ENCODE peak calls at places on chromosomes 13 and 19, in four cellular contexts. One of them, this sample, is unnamed.
A peak's percentile ranks its signal among the peaks of the same experiment; 100 is the strongest.

GRCh38 chr19:19900124-19900523 is 622 bp upstream of the ZNF93 start:
- DNase-seq in OCI-LY7: no peak
- DNase-seq in ascending aorta: no peak
- DNase-seq in fibroblast of mammary gland: peak; percentile 79
- DNase-seq in this sample: peak; percentile 42

GRCh38 chr13:111940892-111941291 is 126.1 kb upstream of the SOX1 start:
- DNase-seq in OCI-LY7: no peak
- DNase-seq in ascending aorta: no peak
- DNase-seq in fibroblast of mammary gland: no peak
- DNase-seq in this sample: no peak

GRCh38 chr19:12749938-12750521 is 1.6 kb upstream of the BEST2 start:
- DNase-seq in OCI-LY7: no peak
- DNase-seq in ascending aorta: no peak
- DNase-seq in fibroblast of mammary gland: peak; percentile 30
- DNase-seq in this sample: no peak

GRCh38 chr13:75830842-75831241 is 194.7 kb downstream of the LMO7 start:
- DNase-seq in OCI-LY7: no peak
- DNase-seq in ascending aorta: no peak
- DNase-seq in fibroblast of mammary gland: peak; percentile 80
- DNase-seq in this sample: no peak

GRCh38 chr19:43470288-43470687 is 4.9 kb upstream of the LYPD3 start:
- DNase-seq in OCI-LY7: no peak
- DNase-seq in ascending aorta: no peak
- DNase-seq in fibroblast of mammary gland: peak; percentile 69
- DNase-seq in this sample: peak; percentile 78

GRCh38 chr19:47445937-47446402 is 25.7 kb downstream of the SLC8A2 start:
- DNase-seq in OCI-LY7: peak; percentile 13
- DNase-seq in ascending aorta: no peak
- DNase-seq in fibroblast of mammary gland: no peak
- DNase-seq in this sample: peak; percentile 51

GRCh38 chr13:113559901-113560644 is 24.5 kb upstream of the TFDP1 start:
- DNase-seq in OCI-LY7: no peak
- DNase-seq in ascending aorta: peak; percentile 56
- DNase-seq in fibroblast of mammary gland: no peak
- DNase-seq in this sample: no peak

GRCh38 chr13:96020155-96020575 is 33.0 kb downstream of the UGGT2 start:
- DNase-seq in OCI-LY7: peak; percentile 14
- DNase-seq in ascending aorta: no peak
- DNase-seq in fibroblast of mammary gland: peak; percentile 73
- DNase-seq in this sample: peak; percentile 21

GRCh38 chr13:21901772-21902708 is 231.2 kb downstream of the FGF9 start:
- DNase-seq in OCI-LY7: no peak
- DNase-seq in ascending aorta: no peak
- DNase-seq in fibroblast of mammary gland: no peak
- DNase-seq in this sample: no peak

DNA sequence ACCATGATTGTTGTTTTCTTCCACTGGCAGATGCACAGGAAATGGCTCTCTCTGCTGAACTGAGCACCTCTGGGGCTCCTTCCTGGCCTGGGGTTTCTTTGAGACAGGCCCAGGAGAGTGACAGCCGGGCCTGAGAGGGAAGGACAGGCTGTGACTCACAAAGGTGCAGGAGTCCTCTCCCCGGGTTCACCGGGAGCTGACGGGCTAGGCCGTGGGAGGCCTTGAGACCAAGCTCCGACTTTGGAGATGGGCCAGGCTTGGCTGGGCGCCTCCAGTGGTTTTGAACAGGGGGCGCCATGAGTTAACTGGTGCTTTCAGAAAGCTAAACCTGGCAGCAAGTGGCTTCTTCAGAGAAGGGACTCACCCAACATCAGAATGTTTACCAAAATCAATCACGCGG is 143.4 kb downstream of the URI1 start:
- DNase-seq in OCI-LY7: peak; percentile 7
- DNase-seq in ascending aorta: no peak
- DNase-seq in fibroblast of mammary gland: no peak
- DNase-seq in this sample: peak; percentile 20
- TF ChIP-seq CTCF in OCI-LY7: peak; percentile 34
- TF ChIP-seq CTCF in ascending aorta: no peak
- TF ChIP-seq CTCF in fibroblast of mammary gland: no peak
- TF ChIP-seq CTCF in this sample: no peak

GRCh38 chr19:1469200-1469935 is 9.6 kb downstream of the C19orf25 start:
- DNase-seq in OCI-LY7: no peak
- DNase-seq in ascending aorta: no peak
- DNase-seq in fibroblast of mammary gland: no peak
- DNase-seq in this sample: peak; percentile 40

GRCh38 chr19:1469936-1470863 is 8.8 kb downstream of the C19orf25 start:
- DNase-seq in OCI-LY7: peak; percentile 58
- DNase-seq in ascending aorta: no peak
- DNase-seq in fibroblast of mammary gland: no peak
- DNase-seq in this sample: peak; percentile 79

GRCh38 chr19:1467228-1467511 is 11.8 kb downstream of the C19orf25 start:
- DNase-seq in OCI-LY7: no peak
- DNase-seq in ascending aorta: no peak
- DNase-seq in fibroblast of mammary gland: no peak
- DNase-seq in this sample: no peak

GRCh38 chr19:1467512-1468273 is 11.3 kb downstream of the C19orf25 start:
- DNase-seq in OCI-LY7: no peak
- DNase-seq in ascending aorta: no peak
- DNase-seq in fibroblast of mammary gland: no peak
- DNase-seq in this sample: no peak

DNA sequence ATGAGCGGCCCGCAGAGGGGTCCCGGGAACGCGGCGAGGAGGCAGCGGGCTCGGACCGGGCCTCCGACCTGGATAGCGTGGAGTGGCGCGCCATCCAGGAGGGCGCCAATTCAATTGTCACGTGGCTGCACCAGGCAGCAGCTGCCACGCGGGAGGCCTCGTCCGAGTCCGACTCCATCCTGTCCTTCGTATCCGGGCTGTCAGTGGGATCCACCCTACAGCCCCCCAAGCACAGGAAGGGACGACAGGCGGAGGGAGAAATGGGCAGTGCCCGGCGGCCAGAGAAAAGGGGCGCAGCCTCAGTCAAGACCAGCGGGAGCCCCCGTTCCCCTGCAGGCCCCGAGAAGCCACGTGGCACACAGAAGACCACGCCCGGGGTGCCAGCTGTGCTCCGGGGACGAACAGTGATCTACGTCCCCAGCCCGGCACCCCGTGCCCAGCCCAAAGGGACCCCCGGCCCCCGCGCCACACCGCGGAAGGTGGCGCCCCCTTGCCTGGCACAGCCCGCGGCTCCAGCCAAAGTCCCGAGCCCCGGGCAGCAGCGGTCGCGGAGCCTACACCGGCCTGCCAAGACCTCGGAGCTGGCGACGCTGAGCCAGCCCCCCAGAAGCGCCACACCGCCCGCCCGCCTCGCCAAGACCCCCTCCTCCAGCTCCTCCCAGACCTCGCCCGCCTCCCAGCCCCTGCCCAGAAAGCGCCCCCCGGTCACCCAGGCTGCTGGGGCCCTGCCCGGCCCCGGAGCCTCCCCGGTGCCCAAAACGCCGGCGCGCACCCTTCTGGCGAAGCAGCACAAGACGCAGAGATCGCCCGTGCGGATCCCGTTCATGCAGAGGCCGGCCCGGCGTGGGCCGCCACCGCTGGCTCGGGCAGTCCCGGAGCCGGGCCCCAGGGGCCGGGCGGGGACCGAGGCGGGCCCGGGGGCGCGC is 10.5 kb downstream of the C19orf25 start:
- DNase-seq in OCI-LY7: peak; percentile 29
- DNase-seq in ascending aorta: no peak
- DNase-seq in fibroblast of mammary gland: peak; percentile 49
- DNase-seq in this sample: peak; percentile 51
- TF ChIP-seq CTCF in OCI-LY7: peak; percentile 36
- TF ChIP-seq CTCF in ascending aorta: no peak
- TF ChIP-seq CTCF in fibroblast of mammary gland: no peak
- TF ChIP-seq CTCF in this sample: no peak

DNA sequence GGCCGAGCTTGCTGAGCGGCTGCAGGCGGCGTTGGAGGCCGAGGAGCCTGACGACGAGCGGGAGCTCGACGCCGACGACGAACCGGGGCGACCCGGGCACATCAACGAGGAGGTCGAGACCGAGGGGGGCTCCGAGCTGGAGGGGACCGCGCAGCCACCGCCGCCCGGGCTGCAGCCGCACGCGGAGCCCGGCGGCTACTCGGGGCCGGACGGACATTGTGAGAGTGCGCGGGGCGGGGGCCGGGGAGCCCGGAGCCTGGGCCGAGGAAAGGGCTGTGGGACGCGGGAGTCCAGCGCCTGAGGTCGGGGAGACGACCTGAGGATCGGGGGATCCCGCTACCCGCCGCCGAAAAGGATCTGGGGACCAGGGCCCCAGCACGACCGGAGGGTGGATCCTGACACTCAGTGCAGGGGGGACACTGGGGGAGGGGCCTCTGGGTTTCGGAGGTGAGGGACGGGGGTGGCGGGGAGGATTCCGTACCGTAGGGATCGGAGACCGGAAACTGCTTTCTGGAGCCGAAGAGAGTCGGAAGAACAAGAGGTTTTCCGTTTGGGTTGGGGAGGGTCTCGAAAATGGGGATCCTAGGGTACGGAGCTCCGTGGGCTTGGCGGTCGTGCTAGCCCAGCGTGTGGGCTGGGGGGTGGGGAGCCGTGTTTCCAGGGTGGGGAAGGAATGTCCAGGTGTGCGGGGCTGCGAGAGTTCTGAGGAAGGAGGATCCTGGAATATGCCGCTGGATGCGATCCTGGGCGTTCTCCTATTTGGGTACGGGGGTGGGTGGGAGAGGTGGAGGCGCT is 606 bp downstream of the HNRNPUL1 start:
- DNase-seq in OCI-LY7: peak; percentile 64
- DNase-seq in ascending aorta: peak; percentile 70
- DNase-seq in fibroblast of mammary gland: peak; percentile 39
- DNase-seq in this sample: peak; percentile 75
- TF ChIP-seq CTCF in OCI-LY7: no peak
- TF ChIP-seq CTCF in ascending aorta: no peak
- TF ChIP-seq CTCF in fibroblast of mammary gland: no peak
- TF ChIP-seq CTCF in this sample: no peak

GRCh38 chr13:91308299-91308698 is 39.2 kb upstream of the MIR17HG start:
- DNase-seq in OCI-LY7: peak; percentile 62
- DNase-seq in ascending aorta: no peak
- DNase-seq in fibroblast of mammary gland: no peak
- DNase-seq in this sample: no peak
- TF ChIP-seq CTCF in OCI-LY7: no peak
- TF ChIP-seq CTCF in ascending aorta: no peak
- TF ChIP-seq CTCF in fibroblast of mammary gland: no peak
- TF ChIP-seq CTCF in this sample: peak; percentile 7

GRCh38 chr13:25252229-25252628 is 35.1 kb downstream of the MTMR6 start:
- DNase-seq in OCI-LY7: no peak
- DNase-seq in ascending aorta: no peak
- DNase-seq in fibroblast of mammary gland: no peak
- DNase-seq in this sample: no peak

GRCh38 chr13:25252770-25253169 is 34.5 kb downstream of the MTMR6 start:
- DNase-seq in OCI-LY7: no peak
- DNase-seq in ascending aorta: no peak
- DNase-seq in fibroblast of mammary gland: no peak
- DNase-seq in this sample: no peak

GRCh38 chr13:25248071-25248470 is 39.2 kb downstream of the MTMR6 start:
- DNase-seq in OCI-LY7: no peak
- DNase-seq in ascending aorta: no peak
- DNase-seq in fibroblast of mammary gland: no peak
- DNase-seq in this sample: no peak

GRCh38 chr13:25247345-25247744 is 39.9 kb downstream of the MTMR6 start:
- DNase-seq in OCI-LY7: peak; percentile 15
- DNase-seq in ascending aorta: no peak
- DNase-seq in fibroblast of mammary gland: no peak
- DNase-seq in this sample: no peak

DNA sequence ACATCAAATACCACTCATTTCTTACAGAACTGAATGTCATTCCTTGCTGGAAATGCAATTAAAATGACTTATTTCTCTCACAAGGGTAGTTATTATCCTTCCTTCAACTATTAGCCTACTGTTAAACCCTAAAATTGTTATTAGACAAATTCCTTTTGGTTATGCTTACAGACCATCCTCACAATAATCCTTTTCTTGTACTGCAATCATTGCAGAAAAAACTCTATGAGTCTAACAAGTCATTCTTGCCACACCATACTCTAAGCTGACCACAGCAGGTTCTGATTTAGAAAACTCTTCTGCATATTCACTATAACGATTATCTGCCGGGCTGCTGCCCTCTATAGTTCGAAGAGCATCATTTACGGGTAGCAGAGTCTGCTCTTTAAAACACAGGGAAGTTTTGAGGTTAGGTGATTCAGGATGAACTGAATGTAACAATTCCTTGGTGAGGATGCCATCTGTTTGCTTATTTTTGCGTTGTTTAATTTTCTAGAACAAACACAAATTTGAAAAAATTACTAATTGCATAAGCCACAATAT is 38.2 kb downstream of the MTMR6 start:
- DNase-seq in OCI-LY7: peak; percentile 49
- DNase-seq in ascending aorta: no peak
- DNase-seq in fibroblast of mammary gland: peak; percentile 74
- DNase-seq in this sample: peak; percentile 4
- TF ChIP-seq CTCF in OCI-LY7: peak; percentile 84
- TF ChIP-seq CTCF in ascending aorta: no peak
- TF ChIP-seq CTCF in fibroblast of mammary gland: peak; percentile 60
- TF ChIP-seq CTCF in this sample: no peak

GRCh38 chr19:18301718-18302111 is 20.3 kb upstream of the JUND start:
- DNase-seq in OCI-LY7: no peak
- DNase-seq in ascending aorta: no peak
- DNase-seq in fibroblast of mammary gland: no peak
- DNase-seq in this sample: no peak
- TF ChIP-seq CTCF in OCI-LY7: no peak
- TF ChIP-seq CTCF in ascending aorta: no peak
- TF ChIP-seq CTCF in fibroblast of mammary gland: no peak
- TF ChIP-seq CTCF in this sample: no peak

DNA sequence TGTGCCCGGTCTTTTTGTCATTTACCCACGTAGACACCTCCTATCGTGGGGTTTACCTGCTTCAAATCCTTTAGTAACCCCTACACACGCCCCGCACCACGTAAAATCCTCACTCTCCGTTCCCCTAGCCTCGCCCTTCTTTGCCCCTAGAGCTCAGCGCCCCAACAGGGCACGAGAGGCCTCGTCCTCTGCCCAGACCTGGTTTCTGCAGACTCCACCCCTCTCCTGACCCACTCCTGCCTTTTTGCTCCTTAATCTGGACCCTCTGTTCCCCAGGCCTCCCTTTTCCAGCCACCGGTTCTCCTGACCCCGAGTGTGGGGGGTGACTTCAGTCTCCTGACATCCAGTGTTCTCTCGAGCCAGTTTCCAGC is 427 bp downstream of the ZNF528 start:
- DNase-seq in OCI-LY7: no peak
- DNase-seq in ascending aorta: peak; percentile 65
- DNase-seq in fibroblast of mammary gland: peak; percentile 9
- DNase-seq in this sample: peak; percentile 18
- TF ChIP-seq CTCF in OCI-LY7: no peak
- TF ChIP-seq CTCF in ascending aorta: no peak
- TF ChIP-seq CTCF in fibroblast of mammary gland: no peak
- TF ChIP-seq CTCF in this sample: no peak

This sample was measured in activated CD8-positive, alpha-beta T cell treated with anti-CD3 and anti-CD28 coated beads for 36 hours.